ENCODE peak calls at places on chromosome 13, in four cellular contexts. J is brain microvascular endothelial cell, Z is PC-3, U is HepG2. G is an unnamed sample. For H3K36me3, the result is how much of the 10 kb centered on the place peaks cover.

GRCh38 chr13:112350300-112350699 is 25.9 kb upstream of the SPACA7 start:
- DNase-seq in J (no peak), Z (no peak), U (no peak), G (no peak)

GRCh38 chr13:20856650-20857049 is 45.9 kb downstream of the XPO4 start:
- DNase-seq in J (no peak), Z (no peak), U (no peak), G (no peak)

GRCh38 chr13:99067160-99067985 is 89.5 kb upstream of the DOCK9 start:
- DNase-seq in J (peak), Z (peak), U (peak), G (peak)

GRCh38 chr13:108269601-108270328 is at the start of gene TNFSF13B:
- DNase-seq in J (peak), Z (no peak), U (peak), G (peak)

GRCh38 chr13:26280295-26280694 is 26.4 kb downstream of the CDK8 start:
- DNase-seq in J (peak), Z (peak), U (no peak), G (peak)

GRCh38 chr13:48110132-48110868 is 15.4 kb upstream of the MED4 start:
- DNase-seq in J (no peak), Z (no peak), U (no peak), G (no peak)

GRCh38 chr13:28819748-28820098 is 416 bp upstream of the MTUS2 start:
- DNase-seq in J (no peak), Z (peak), U (peak), G (no peak)

GRCh38 chr13:73717632-73718031 is 416.6 kb downstream of the KLF12 start:
- DNase-seq in J (peak), Z (peak), U (no peak), G (no peak)

GRCh38 chr13:80742027-80742426 is 401.1 kb upstream of the SPRY2 start:
- DNase-seq in J (no peak), Z (no peak), U (no peak), G (no peak)

GRCh38 chr13:111965466-111966214 is 101.3 kb upstream of the SOX1 start:
- DNase-seq in J (no peak), Z (no peak), U (no peak), G (no peak)

GRCh38 chr13:30776661-30777060 is 41.3 kb downstream of the ALOX5AP start:
- DNase-seq in J (no peak), Z (no peak), U (no peak), G (no peak)

GRCh38 chr13:30774214-30774730 is 38.9 kb downstream of the ALOX5AP start:
- DNase-seq in J (no peak), Z (no peak), U (no peak), G (no peak)

GRCh38 chr13:30785146-30785845 is 50.0 kb downstream of the ALOX5AP start:
- DNase-seq in J (no peak), Z (no peak), U (no peak), G (no peak)

GRCh38 chr13:30780338-30780981 is 45.1 kb downstream of the ALOX5AP start:
- DNase-seq in J (no peak), Z (no peak), U (no peak), G (no peak)

GRCh38 chr13:30779608-30780007 is 44.3 kb downstream of the ALOX5AP start:
- DNase-seq in J (no peak), Z (no peak), U (no peak), G (no peak)
- H3K4me3 ChIP-seq in J (no peak), Z (no peak), U (no peak), G (no peak)

DNA sequence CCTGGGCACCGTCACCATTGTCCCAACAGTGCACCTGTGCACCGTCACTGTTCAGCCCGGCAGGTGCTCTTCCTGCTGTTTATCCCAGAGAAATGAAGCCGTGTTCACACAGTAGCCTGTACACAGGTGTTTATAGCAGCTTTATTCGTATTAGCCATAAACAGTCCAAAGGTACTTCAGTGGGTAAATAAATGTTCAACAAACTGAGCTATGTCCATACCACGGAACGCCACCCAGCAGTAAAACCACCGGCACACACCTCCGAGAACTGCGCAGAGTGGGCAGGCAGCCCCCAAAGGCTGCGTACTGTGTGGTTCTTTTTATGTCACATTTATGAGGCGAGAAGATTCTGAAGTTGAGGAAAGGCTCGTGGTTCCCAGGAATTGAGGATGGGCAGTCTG is 44.9 kb upstream of the DCUN1D2 start:
- DNase-seq in J (no peak), Z (no peak), U (no peak), G (no peak)
- H3K36me3 ChIP-seq in J (under half), Z (under half), U (under half), G (under half)

DNA sequence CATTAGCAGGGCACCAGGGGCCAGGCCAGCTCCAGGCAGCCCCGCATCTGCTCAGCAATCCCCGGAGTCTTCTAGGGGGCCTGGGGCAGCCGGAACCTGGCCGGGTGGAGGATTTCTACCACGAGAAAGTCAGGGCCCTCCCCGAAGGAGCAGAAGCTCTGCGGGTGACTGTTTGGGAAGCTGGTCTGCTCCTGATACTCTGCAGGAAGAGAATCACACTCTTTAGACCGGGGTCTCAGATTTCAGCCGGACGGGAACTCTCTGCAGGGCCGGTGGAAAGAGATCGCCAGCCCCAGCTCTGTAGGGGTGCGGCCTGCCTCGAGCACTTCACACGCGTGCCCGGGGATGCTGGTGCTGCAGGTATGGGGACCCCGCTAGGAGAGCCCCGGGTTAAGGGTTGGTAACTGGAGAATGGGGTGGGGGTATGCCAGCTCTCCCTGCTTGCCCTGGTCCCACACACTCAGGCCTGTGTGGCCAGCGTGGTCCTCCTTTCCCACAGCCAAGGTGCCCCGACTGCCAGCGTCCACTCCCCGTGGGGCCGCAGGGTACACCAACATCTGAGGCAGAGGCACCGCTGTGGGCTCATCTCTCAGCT is 20.1 kb downstream of the RASA3 start:
- DNase-seq in J (no peak), Z (no peak), U (no peak), G (no peak)
- H3K4me3 ChIP-seq in J (no peak), Z (no peak), U (no peak), G (no peak)

GRCh38 chr13:33696530-33696929 is 121.4 kb upstream of the RFC3 start:
- DNase-seq in J (no peak), Z (peak), U (no peak), G (no peak)

GRCh38 chr13:33692531-33692930 is 125.4 kb upstream of the RFC3 start:
- DNase-seq in J (no peak), Z (peak), U (no peak), G (no peak)

GRCh38 chr13:33691980-33692379 is 126.0 kb upstream of the RFC3 start:
- DNase-seq in J (no peak), Z (no peak), U (no peak), G (no peak)

GRCh38 chr13:33697936-33698335 is 120.0 kb upstream of the RFC3 start:
- DNase-seq in J (no peak), Z (peak), U (no peak), G (no peak)

DNA sequence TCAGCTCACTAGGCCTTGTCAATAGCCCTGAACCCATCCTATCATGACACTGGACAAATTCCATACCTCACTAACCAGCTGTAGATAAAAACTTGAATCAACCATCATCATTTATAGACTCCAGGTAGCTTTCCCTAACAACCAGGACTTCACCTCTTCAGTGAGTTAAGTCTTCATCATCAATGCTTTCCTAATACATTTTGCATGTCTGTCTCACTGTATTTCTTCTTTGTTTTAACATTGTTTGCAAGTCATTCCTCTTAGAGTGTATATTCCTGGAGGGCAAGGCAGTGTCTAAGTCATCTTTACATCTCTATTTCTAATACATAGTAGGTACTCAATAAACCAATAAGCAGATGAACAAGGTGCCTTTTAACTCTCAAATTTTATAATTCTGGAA is 123.4 kb upstream of the RFC3 start:
- DNase-seq in J (no peak), Z (no peak), U (no peak), G (no peak)
- H3K36me3 ChIP-seq in J (under half), Z (under half), U (under half), G (under half)

GRCh38 chr13:75797719-75798118 is 161.6 kb downstream of the LMO7 start:
- DNase-seq in J (no peak), Z (no peak), U (no peak), G (no peak)
- H3K4me3 ChIP-seq in J (no peak), Z (no peak), U (no peak), G (no peak)

GRCh38 chr13:113509989-113510388 is 19.5 kb upstream of the DCUN1D2 start:
- DNase-seq in J (no peak), Z (no peak), U (no peak), G (no peak)

GRCh38 chr13:113508531-113509254 is 18.2 kb upstream of the DCUN1D2 start:
- DNase-seq in J (no peak), Z (no peak), U (no peak), G (no peak)

GRCh38 chr13:113507564-113508210 is 17.2 kb upstream of the DCUN1D2 start:
- DNase-seq in J (no peak), Z (no peak), U (no peak), G (no peak)

GRCh38 chr13:113506025-113506685 is 15.6 kb upstream of the DCUN1D2 start:
- DNase-seq in J (no peak), Z (no peak), U (no peak), G (no peak)

DNA sequence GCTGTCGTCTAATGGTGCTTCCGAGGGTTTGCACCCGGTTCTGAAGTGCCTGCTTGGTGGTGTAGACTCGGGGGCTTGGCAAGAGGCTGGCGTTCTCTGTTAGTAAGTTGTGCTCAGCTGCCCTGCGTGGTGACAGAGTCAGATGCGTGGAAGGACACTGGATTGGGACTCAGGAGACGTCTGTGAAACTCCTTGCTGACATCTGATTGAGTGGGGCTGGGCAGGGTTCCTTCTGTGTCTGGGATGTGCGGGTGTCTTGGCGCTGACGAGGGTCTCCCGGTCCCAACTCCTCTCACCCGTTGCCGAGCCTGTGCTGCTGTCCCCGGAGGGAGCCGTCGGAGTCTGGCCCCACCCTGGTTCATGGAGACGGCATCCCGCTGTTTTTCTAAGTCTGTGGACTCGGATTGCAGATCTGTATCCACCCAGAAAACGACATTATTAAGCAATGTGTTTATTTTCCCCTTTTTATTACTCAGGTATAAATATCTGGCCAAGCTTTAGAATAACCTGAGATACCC is 16.4 kb upstream of the DCUN1D2 start:
- DNase-seq in J (no peak), Z (no peak), U (no peak), G (no peak)
- H3K36me3 ChIP-seq in J (half or more), Z (under half), U (half or more), G (under half)